ENCODE peak calls at places on chromosomes 4 and X, in five cellular contexts. One of them, this sample, is unnamed.

GRCh38 chrX:9357500-9358139 is 107.2 kb upstream of the TBL1X start:
- DNase-seq in IMR-90: no peak
- DNase-seq in adrenal gland: no peak
- DNase-seq in stomach: no peak
- DNase-seq in lower lobe of right lung: no peak
- DNase-seq in this sample: no peak

GRCh38 chrX:12767856-12768255 is 23.4 kb upstream of the PRPS2 start:
- DNase-seq in adrenal gland: no peak
- DNase-seq in IMR-90: no peak
- DNase-seq in stomach: no peak
- DNase-seq in lower lobe of right lung: no peak
- DNase-seq in this sample: no peak

GRCh38 chr4:167117273-167117672 is 117.0 kb downstream of the SPOCK3 start:
- DNase-seq in stomach: no peak
- DNase-seq in IMR-90: no peak
- DNase-seq in lower lobe of right lung: no peak
- DNase-seq in adrenal gland: no peak
- DNase-seq in this sample: no peak

GRCh38 chrX:39309721-39310152 is 508.5 kb downstream of the MID1IP1 start:
- DNase-seq in lower lobe of right lung: no peak
- DNase-seq in adrenal gland: peak; percentile 28
- DNase-seq in IMR-90: no peak
- DNase-seq in stomach: no peak
- DNase-seq in this sample: peak; percentile 1

GRCh38 chrX:96204928-96205327 is 479.7 kb upstream of the DIAPH2 start:
- DNase-seq in IMR-90: no peak
- DNase-seq in stomach: no peak
- DNase-seq in lower lobe of right lung: no peak
- DNase-seq in adrenal gland: no peak
- DNase-seq in this sample: no peak

GRCh38 chr4:57055873-57056272 is 54.3 kb downstream of the IGFBP7 start:
- DNase-seq in IMR-90: no peak
- DNase-seq in adrenal gland: no peak
- DNase-seq in stomach: no peak
- DNase-seq in lower lobe of right lung: no peak
- DNase-seq in this sample: no peak

GRCh38 chr4:38820329-38821061 is 15.9 kb upstream of the TLR1 start:
- DNase-seq in stomach: no peak
- DNase-seq in adrenal gland: no peak
- DNase-seq in lower lobe of right lung: no peak
- DNase-seq in IMR-90: no peak
- DNase-seq in this sample: no peak

GRCh38 chrX:131752493-131753198 is 208.8 kb downstream of the OR13H1 start:
- DNase-seq in adrenal gland: peak; percentile 88
- DNase-seq in IMR-90: peak; percentile 88
- DNase-seq in lower lobe of right lung: no peak
- DNase-seq in stomach: peak; percentile 84
- DNase-seq in this sample: no peak

GRCh38 chr4:182736207-182736606 is 181.0 kb downstream of the DCTD start:
- DNase-seq in stomach: no peak
- DNase-seq in lower lobe of right lung: no peak
- DNase-seq in IMR-90: no peak
- DNase-seq in adrenal gland: no peak
- DNase-seq in this sample: no peak

GRCh38 chr4:173777421-173777820 is 247.4 kb upstream of the HAND2 start:
- DNase-seq in stomach: no peak
- DNase-seq in adrenal gland: no peak
- DNase-seq in IMR-90: no peak
- DNase-seq in lower lobe of right lung: no peak
- DNase-seq in this sample: no peak

GRCh38 chr4:33940281-33940680 is 2304.0 kb downstream of the ARAP2 start:
- DNase-seq in lower lobe of right lung: no peak
- DNase-seq in IMR-90: no peak
- DNase-seq in adrenal gland: no peak
- DNase-seq in stomach: no peak
- DNase-seq in this sample: no peak

GRCh38 chrX:133776072-133776471 is 209.3 kb downstream of the GPC3 start:
- DNase-seq in stomach: peak; percentile 27
- DNase-seq in IMR-90: no peak
- DNase-seq in adrenal gland: no peak
- DNase-seq in lower lobe of right lung: peak; percentile 41
- DNase-seq in this sample: no peak

GRCh38 chr4:141899103-141899502 is 262.7 kb downstream of the IL15 start:
- DNase-seq in adrenal gland: no peak
- DNase-seq in stomach: no peak
- DNase-seq in lower lobe of right lung: no peak
- DNase-seq in IMR-90: peak; percentile 17
- DNase-seq in this sample: no peak

GRCh38 chr4:138910914-138911336 is 104.7 kb upstream of the NOCT start:
- DNase-seq in stomach: peak; percentile 72
- DNase-seq in adrenal gland: peak; percentile 54
- DNase-seq in IMR-90: peak; percentile 86
- DNase-seq in lower lobe of right lung: peak; percentile 76
- DNase-seq in this sample: peak; percentile 55

GRCh38 chr4:73189274-73189810 is 69.3 kb downstream of the ANKRD17 start:
- DNase-seq in lower lobe of right lung: no peak
- DNase-seq in stomach: no peak
- DNase-seq in IMR-90: peak; percentile 20
- DNase-seq in adrenal gland: no peak
- DNase-seq in this sample: no peak

GRCh38 chr4:53713767-53714166 is 122.5 kb upstream of the LNX1 start:
- DNase-seq in stomach: no peak
- DNase-seq in lower lobe of right lung: no peak
- DNase-seq in IMR-90: no peak
- DNase-seq in adrenal gland: no peak
- DNase-seq in this sample: no peak

GRCh38 chrX:43741843-43742573 is 85.9 kb downstream of the MAOA start:
- DNase-seq in stomach: no peak
- DNase-seq in IMR-90: no peak
- DNase-seq in lower lobe of right lung: no peak
- DNase-seq in adrenal gland: peak; percentile 22
- DNase-seq in this sample: no peak

GRCh38 chrX:103376979-103377324 is 614 bp downstream of the BEX3 start:
- DNase-seq in lower lobe of right lung: no peak
- DNase-seq in IMR-90: peak; percentile 27
- DNase-seq in stomach: no peak
- DNase-seq in adrenal gland: peak; percentile 21
- DNase-seq in this sample: no peak

GRCh38 chr4:130747842-130748241 is 1651.9 kb downstream of the C4orf33 start:
- DNase-seq in lower lobe of right lung: no peak
- DNase-seq in IMR-90: no peak
- DNase-seq in stomach: no peak
- DNase-seq in adrenal gland: no peak
- DNase-seq in this sample: no peak

GRCh38 chr4:110088670-110089069 is 109.7 kb downstream of the ELOVL6 start:
- DNase-seq in IMR-90: peak; percentile 76
- DNase-seq in stomach: no peak
- DNase-seq in adrenal gland: no peak
- DNase-seq in lower lobe of right lung: no peak
- DNase-seq in this sample: no peak

GRCh38 chr4:30537462-30537861 is 182.7 kb upstream of the PCDH7 start:
- DNase-seq in adrenal gland: no peak
- DNase-seq in lower lobe of right lung: no peak
- DNase-seq in IMR-90: peak; percentile 80
- DNase-seq in stomach: no peak
- DNase-seq in this sample: peak; percentile 16

GRCh38 chrX:121987163-121987562 is 939.8 kb downstream of the GLUD2 start:
- DNase-seq in lower lobe of right lung: no peak
- DNase-seq in stomach: no peak
- DNase-seq in adrenal gland: no peak
- DNase-seq in IMR-90: no peak
- DNase-seq in this sample: no peak

GRCh38 chrX:22135994-22136684 is 104.0 kb downstream of the PHEX start:
- DNase-seq in stomach: no peak
- DNase-seq in adrenal gland: peak; percentile 43
- DNase-seq in IMR-90: peak; percentile 60
- DNase-seq in lower lobe of right lung: no peak
- DNase-seq in this sample: peak; percentile 77

GRCh38 chrX:154714925-154715324 is 36.0 kb downstream of the GAB3 start:
- DNase-seq in adrenal gland: no peak
- DNase-seq in IMR-90: peak; percentile 50
- DNase-seq in lower lobe of right lung: no peak
- DNase-seq in stomach: no peak
- DNase-seq in this sample: no peak

GRCh38 chr4:75002381-75002780 is 69.5 kb downstream of the PARM1 start:
- DNase-seq in stomach: no peak
- DNase-seq in lower lobe of right lung: no peak
- DNase-seq in adrenal gland: no peak
- DNase-seq in IMR-90: no peak
- DNase-seq in this sample: no peak

GRCh38 chr4:94507708-94508107 is 56.0 kb downstream of the PDLIM5 start:
- DNase-seq in stomach: no peak
- DNase-seq in IMR-90: peak; percentile 93
- DNase-seq in adrenal gland: peak; percentile 34
- DNase-seq in lower lobe of right lung: no peak
- DNase-seq in this sample: no peak

DNA sequence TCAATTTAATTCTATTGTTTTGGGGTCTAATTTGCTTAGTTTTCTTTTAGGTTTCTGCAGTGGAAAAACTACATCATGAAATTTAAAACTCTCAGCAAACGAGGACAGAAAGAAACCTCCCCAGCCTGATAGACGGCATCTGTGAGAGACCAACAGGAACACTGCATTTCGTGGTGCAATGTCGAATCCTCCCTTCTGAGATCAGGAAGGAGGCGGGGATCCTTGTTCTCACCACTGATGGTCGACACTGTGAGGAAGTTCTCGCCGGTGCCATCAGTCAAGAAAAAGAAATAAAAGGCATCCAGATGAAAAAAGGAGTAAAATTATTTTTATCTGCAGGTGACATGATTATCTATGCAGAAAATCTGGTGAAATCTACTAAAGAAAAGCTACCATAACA is 16.5 kb downstream of the GAK start:
- DNase-seq in adrenal gland: peak; percentile 21
- DNase-seq in IMR-90: peak; percentile 31
- DNase-seq in stomach: no peak
- DNase-seq in lower lobe of right lung: peak; percentile 38
- DNase-seq in this sample: no peak
- H3K27ac ChIP-seq in adrenal gland: no peak overlapping the region
- H3K27ac ChIP-seq in IMR-90: no peak overlapping the region
- H3K27ac ChIP-seq in stomach: no peak overlapping the region
- H3K27ac ChIP-seq in lower lobe of right lung: no peak overlapping the region
- H3K27ac ChIP-seq in this sample: no peak overlapping the region

GRCh38 chr4:8185280-8185679 is 13.8 kb upstream of the SH3TC1 start:
- DNase-seq in adrenal gland: no peak
- DNase-seq in IMR-90: peak; percentile 84
- DNase-seq in lower lobe of right lung: no peak
- DNase-seq in stomach: no peak
- DNase-seq in this sample: peak; percentile 70

GRCh38 chr4:8182858-8183725 is 16.0 kb upstream of the SH3TC1 start:
- DNase-seq in stomach: peak; percentile 89
- DNase-seq in lower lobe of right lung: peak; percentile 84
- DNase-seq in adrenal gland: peak; percentile 66
- DNase-seq in IMR-90: peak; percentile 70
- DNase-seq in this sample: peak; percentile 98

GRCh38 chr4:8185930-8186329 is 13.2 kb upstream of the SH3TC1 start:
- DNase-seq in stomach: no peak
- DNase-seq in lower lobe of right lung: no peak
- DNase-seq in adrenal gland: no peak
- DNase-seq in IMR-90: no peak
- DNase-seq in this sample: no peak

GRCh38 chr4:8182294-8182693 is 16.8 kb upstream of the SH3TC1 start:
- DNase-seq in lower lobe of right lung: no peak
- DNase-seq in adrenal gland: no peak
- DNase-seq in IMR-90: no peak
- DNase-seq in stomach: no peak
- DNase-seq in this sample: no peak

GRCh38 chr4:8184061-8184460 is 15.0 kb upstream of the SH3TC1 start:
- DNase-seq in IMR-90: no peak
- DNase-seq in adrenal gland: no peak
- DNase-seq in lower lobe of right lung: no peak
- DNase-seq in stomach: no peak
- DNase-seq in this sample: no peak
- H3K27ac ChIP-seq in IMR-90: no peak overlapping the region
- H3K27ac ChIP-seq in adrenal gland: no peak overlapping the region
- H3K27ac ChIP-seq in lower lobe of right lung: no peak overlapping the region
- H3K27ac ChIP-seq in stomach: peak overlapping the region; percentile 71
- H3K27ac ChIP-seq in this sample: peak overlapping the region; percentile 35

DNA sequence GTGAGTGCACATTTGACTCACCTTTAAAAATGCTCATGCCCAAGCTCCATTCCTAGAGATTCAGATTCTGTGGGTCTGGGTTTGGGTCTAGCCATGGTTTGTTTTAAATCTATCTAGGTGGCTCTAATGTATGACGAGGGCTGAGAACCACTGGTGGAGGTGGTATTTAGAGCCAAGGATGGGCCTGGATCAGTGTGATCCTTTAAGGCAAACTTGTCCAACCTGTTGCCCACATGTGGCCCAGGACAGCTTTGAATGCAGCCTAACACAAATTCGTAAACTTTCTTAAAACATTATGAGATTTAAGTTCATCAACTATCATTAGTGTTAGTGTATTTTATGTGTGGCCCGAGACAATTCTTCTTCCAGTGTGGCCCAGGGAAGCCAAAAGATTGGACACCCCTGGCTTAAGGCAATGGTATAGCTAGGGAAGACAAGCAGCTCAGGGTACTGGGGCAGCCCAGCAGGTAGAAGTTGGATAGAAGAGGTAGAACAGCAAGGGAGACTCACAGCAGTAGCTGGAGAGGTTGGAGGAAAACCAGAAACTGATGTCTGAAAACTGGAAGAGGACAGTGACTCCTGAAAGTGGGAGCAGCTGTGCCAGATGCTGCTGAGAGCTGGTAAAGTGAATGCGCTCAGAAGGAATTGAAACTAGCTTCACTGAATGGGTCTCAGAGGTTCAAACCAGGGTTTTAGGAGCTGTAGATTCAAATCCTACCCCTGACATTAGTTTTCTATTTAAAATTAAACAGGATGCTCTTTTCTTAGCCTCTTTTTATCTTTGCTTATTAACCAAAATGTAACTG is 18.2 kb downstream of the ADD1 start:
- DNase-seq in IMR-90: no peak
- DNase-seq in stomach: no peak
- DNase-seq in adrenal gland: no peak
- DNase-seq in lower lobe of right lung: no peak
- DNase-seq in this sample: no peak
- H3K27ac ChIP-seq in IMR-90: peak overlapping the region; percentile 24
- H3K27ac ChIP-seq in stomach: peak overlapping the region; percentile 17
- H3K27ac ChIP-seq in adrenal gland: peak overlapping the region; percentile 64
- H3K27ac ChIP-seq in lower lobe of right lung: peak overlapping the region; percentile 56
- H3K27ac ChIP-seq in this sample: no peak overlapping the region

DNA sequence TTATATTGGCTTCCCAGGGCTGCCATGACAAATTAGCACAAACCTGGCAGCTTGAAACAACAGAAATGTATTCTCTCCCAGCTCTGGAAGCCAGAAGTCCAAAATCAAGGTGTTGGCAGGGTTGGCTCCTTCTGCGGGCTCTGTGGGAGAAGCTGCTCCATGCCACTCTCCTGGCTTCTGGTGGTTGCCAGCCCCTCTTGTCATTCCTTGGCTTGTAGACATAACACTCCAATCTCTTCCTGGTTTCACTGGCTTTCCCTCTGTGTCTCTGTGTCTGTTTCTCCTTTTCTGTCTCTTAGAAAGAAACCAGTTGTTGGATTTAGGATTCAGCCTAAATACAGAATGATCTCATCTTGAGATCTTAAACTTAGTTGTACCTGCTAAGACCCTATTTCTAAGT is 85.5 kb downstream of the USP46 start:
- DNase-seq in stomach: no peak
- DNase-seq in IMR-90: peak; percentile 15
- DNase-seq in adrenal gland: no peak
- DNase-seq in lower lobe of right lung: no peak
- DNase-seq in this sample: peak; percentile 58
- H3K27ac ChIP-seq in stomach: no peak overlapping the region
- H3K27ac ChIP-seq in IMR-90: peak overlapping the region; percentile 98
- H3K27ac ChIP-seq in adrenal gland: no peak overlapping the region
- H3K27ac ChIP-seq in lower lobe of right lung: no peak overlapping the region
- H3K27ac ChIP-seq in this sample: peak overlapping the region; percentile 97

This sample was measured in SJSA1.